ENCODE peak calls at places on chromosomes 7 and 10, in eight cellular contexts. W, E, O, H, D, R, X and T are unnamed samples.

GRCh38 chr10:8233832-8234259 is 179.4 kb downstream of the GATA3 start:
- DNase-seq in W (no peak), E (no peak), O (no peak), H (no peak), D (no peak), R (no peak), X (no peak), T (no peak)

GRCh38 chr10:60123668-60124067 is 217.3 kb upstream of the CCDC6 start:
- DNase-seq in W (peak), E (no peak), O (peak), H (no peak), D (no peak), R (no peak), X (no peak), T (no peak)

GRCh38 chr7:38127216-38128207 is 50.5 kb upstream of the STARD3NL start:
- DNase-seq in W (no peak), E (no peak), O (no peak), H (no peak), D (no peak), R (no peak), X (no peak), T (no peak)

GRCh38 chr7:139575338-139575680 is 51.8 kb downstream of the CLEC2L start:
- DNase-seq in W (no peak), E (no peak), O (no peak), H (no peak), D (no peak), R (no peak), X (no peak), T (peak)

GRCh38 chr10:5622186-5622585 is 44.2 kb downstream of the ASB13 start:
- DNase-seq in W (no peak), E (no peak), O (no peak), H (no peak), D (no peak), R (no peak), X (no peak), T (no peak)

GRCh38 chr10:11858093-11858492 is 34.9 kb downstream of the PROSER2 start:
- DNase-seq in W (no peak), E (no peak), O (no peak), H (no peak), D (no peak), R (no peak), X (no peak), T (no peak)

GRCh38 chr7:106485031-106485551 is 175.9 kb downstream of the CCDC71L start:
- DNase-seq in W (peak), E (no peak), O (peak), H (no peak), D (no peak), R (peak), X (no peak), T (no peak)

GRCh38 chr10:103933557-103934121 is 15.7 kb upstream of the STN1 start:
- DNase-seq in W (no peak), E (no peak), O (no peak), H (no peak), D (no peak), R (no peak), X (no peak), T (no peak)

GRCh38 chr7:22561356-22561755 is 61.4 kb upstream of the STEAP1B start:
- DNase-seq in W (peak), E (peak), O (peak), H (no peak), D (peak), R (peak), X (peak), T (peak)

GRCh38 chr7:98106647-98107312 is at the start of gene LMTK2:
- DNase-seq in W (peak), E (peak), O (peak), H (peak), D (peak), R (peak), X (peak), T (peak)

GRCh38 chr10:49253340-49253739 is 45.6 kb upstream of the C10orf71 start:
- DNase-seq in W (no peak), E (no peak), O (no peak), H (no peak), D (no peak), R (no peak), X (no peak), T (no peak)

GRCh38 chr7:66913118-66914049 is 7.6 kb upstream of the TMEM248 start:
- DNase-seq in W (no peak), E (no peak), O (no peak), H (no peak), D (no peak), R (no peak), X (no peak), T (no peak)

GRCh38 chr10:114819313-114819712 is 2.3 kb upstream of the FHIP2A start:
- DNase-seq in W (no peak), E (no peak), O (no peak), H (no peak), D (no peak), R (no peak), X (no peak), T (no peak)

GRCh38 chr7:1663857-1664651 is 6.0 kb upstream of the ELFN1 start:
- DNase-seq in W (no peak), E (peak), O (peak), H (no peak), D (peak), R (no peak), X (peak), T (peak)

GRCh38 chr7:112162161-112163020 is 43.8 kb downstream of the DOCK4 start:
- DNase-seq in W (peak), E (peak), O (peak), H (no peak), D (no peak), R (peak), X (no peak), T (no peak)

GRCh38 chr7:106820321-106821217 is 44.5 kb upstream of the PIK3CG start:
- DNase-seq in W (no peak), E (no peak), O (no peak), H (no peak), D (no peak), R (no peak), X (no peak), T (no peak)

GRCh38 chr10:4543943-4544540 is 282.0 kb upstream of the AKR1E2 start:
- DNase-seq in W (no peak), E (no peak), O (no peak), H (no peak), D (no peak), R (no peak), X (no peak), T (no peak)

GRCh38 chr10:106506509-106507265 is 657.8 kb downstream of the SORCS1 start:
- DNase-seq in W (peak), E (no peak), O (no peak), H (no peak), D (no peak), R (no peak), X (no peak), T (no peak)

GRCh38 chr7:20176552-20177242 is 40.5 kb downstream of the MACC1 start:
- DNase-seq in W (no peak), E (no peak), O (no peak), H (no peak), D (no peak), R (no peak), X (no peak), T (no peak)

GRCh38 chr10:4763960-4764428 is 62.0 kb upstream of the AKR1E2 start:
- DNase-seq in W (peak), E (no peak), O (peak), H (no peak), D (no peak), R (no peak), X (no peak), T (no peak)

GRCh38 chr7:8500286-8500685 is 66.9 kb downstream of the NXPH1 start:
- DNase-seq in W (no peak), E (no peak), O (no peak), H (no peak), D (no peak), R (no peak), X (no peak), T (no peak)

GRCh38 chr10:19638173-19638872 is 177.9 kb upstream of the PLXDC2 start:
- DNase-seq in W (peak), E (no peak), O (peak), H (no peak), D (no peak), R (peak), X (no peak), T (no peak)

GRCh38 chr7:151672706-151673105 is 153.0 kb upstream of the RHEB start:
- DNase-seq in W (no peak), E (no peak), O (peak), H (no peak), D (no peak), R (no peak), X (no peak), T (no peak)

GRCh38 chr10:96285331-96285752 is 14.0 kb upstream of the BLNK start:
- DNase-seq in W (no peak), E (no peak), O (no peak), H (no peak), D (no peak), R (no peak), X (peak), T (no peak)

GRCh38 chr10:100081075-100082001 is at the start of gene CPN1:
- DNase-seq in W (no peak), E (no peak), O (no peak), H (no peak), D (no peak), R (no peak), X (no peak), T (no peak)

GRCh38 chr7:100156331-100157068 is 2.0 kb downstream of the TRAPPC14 start:
- DNase-seq in W (no peak), E (no peak), O (no peak), H (no peak), D (no peak), R (no peak), X (no peak), T (no peak)

GRCh38 chr7:30412810-30413504 is 65.6 kb downstream of the NOD1 start:
- DNase-seq in W (peak), E (peak), O (peak), H (no peak), D (no peak), R (peak), X (no peak), T (no peak)

GRCh38 chr7:151309306-151309705 is 32.3 kb upstream of the NUB1 start:
- DNase-seq in W (peak), E (no peak), O (peak), H (no peak), D (no peak), R (no peak), X (no peak), T (no peak)

GRCh38 chr10:42755028-42755451 is 27.6 kb upstream of the BMS1 start:
- DNase-seq in W (no peak), E (peak), O (no peak), H (no peak), D (no peak), R (no peak), X (no peak), T (no peak)